ENCODE peak calls at places on chromosomes 5 and 9, in eight cellular contexts. One of them, this sample, is unnamed.

GRCh38 chr5:38845555-38846378 is at the start of gene OSMR:
- DNase-seq in BJ: peak; percentile 93
- DNase-seq in PC-3: peak; percentile 98
- DNase-seq in cardiac fibroblast: peak; percentile 99
- DNase-seq in suprapubic skin: peak; percentile 97
- DNase-seq in epithelial cell of esophagus: peak; percentile 99
- DNase-seq in left lung: peak; percentile 93
- DNase-seq in choroid plexus epithelial cell: peak; percentile 99
- DNase-seq in this sample: peak; percentile 95

GRCh38 chr5:87949665-87950640 is 318.7 kb downstream of the TMEM161B start:
- DNase-seq in PC-3: no peak
- DNase-seq in suprapubic skin: no peak
- DNase-seq in choroid plexus epithelial cell: no peak
- DNase-seq in left lung: no peak
- DNase-seq in BJ: no peak
- DNase-seq in cardiac fibroblast: no peak
- DNase-seq in epithelial cell of esophagus: no peak
- DNase-seq in this sample: no peak

GRCh38 chr9:132854832-132855231 is 23.3 kb downstream of the AK8 start:
- DNase-seq in PC-3: no peak
- DNase-seq in BJ: no peak
- DNase-seq in suprapubic skin: no peak
- DNase-seq in choroid plexus epithelial cell: no peak
- DNase-seq in left lung: no peak
- DNase-seq in cardiac fibroblast: no peak
- DNase-seq in epithelial cell of esophagus: peak; percentile 32
- DNase-seq in this sample: no peak

GRCh38 chr5:134460551-134460950 is 48.9 kb upstream of the CDKN2AIPNL start:
- DNase-seq in BJ: no peak
- DNase-seq in choroid plexus epithelial cell: no peak
- DNase-seq in cardiac fibroblast: peak; percentile 52
- DNase-seq in suprapubic skin: no peak
- DNase-seq in PC-3: no peak
- DNase-seq in epithelial cell of esophagus: peak; percentile 40
- DNase-seq in left lung: no peak
- DNase-seq in this sample: no peak

GRCh38 chr5:158718738-158719505 is 380.8 kb downstream of the EBF1 start:
- DNase-seq in suprapubic skin: no peak
- DNase-seq in left lung: no peak
- DNase-seq in epithelial cell of esophagus: no peak
- DNase-seq in PC-3: no peak
- DNase-seq in cardiac fibroblast: peak; percentile 83
- DNase-seq in choroid plexus epithelial cell: peak; percentile 94
- DNase-seq in BJ: no peak
- DNase-seq in this sample: peak; percentile 82

GRCh38 chr5:132422720-132423442 is 53.4 kb downstream of the SLC22A5 start:
- DNase-seq in cardiac fibroblast: peak; percentile 69
- DNase-seq in PC-3: peak; percentile 45
- DNase-seq in choroid plexus epithelial cell: peak; percentile 58
- DNase-seq in epithelial cell of esophagus: peak; percentile 39
- DNase-seq in left lung: peak; percentile 75
- DNase-seq in suprapubic skin: no peak
- DNase-seq in BJ: no peak
- DNase-seq in this sample: no peak

GRCh38 chr9:134220311-134220710 is 55.9 kb upstream of the RNU6ATAC start:
- DNase-seq in choroid plexus epithelial cell: no peak
- DNase-seq in left lung: no peak
- DNase-seq in cardiac fibroblast: no peak
- DNase-seq in suprapubic skin: no peak
- DNase-seq in PC-3: no peak
- DNase-seq in BJ: no peak
- DNase-seq in epithelial cell of esophagus: no peak
- DNase-seq in this sample: no peak

GRCh38 chr5:61252643-61252925 is 79.5 kb upstream of the ZSWIM6 start:
- DNase-seq in BJ: no peak
- DNase-seq in left lung: no peak
- DNase-seq in cardiac fibroblast: no peak
- DNase-seq in suprapubic skin: no peak
- DNase-seq in epithelial cell of esophagus: no peak
- DNase-seq in choroid plexus epithelial cell: no peak
- DNase-seq in PC-3: no peak
- DNase-seq in this sample: no peak

GRCh38 chr5:80174790-80175189 is 81.1 kb downstream of the SERINC5 start:
- DNase-seq in BJ: no peak
- DNase-seq in left lung: no peak
- DNase-seq in PC-3: no peak
- DNase-seq in choroid plexus epithelial cell: no peak
- DNase-seq in epithelial cell of esophagus: no peak
- DNase-seq in suprapubic skin: no peak
- DNase-seq in cardiac fibroblast: no peak
- DNase-seq in this sample: no peak

GRCh38 chr9:3960661-3961144 is 339.2 kb downstream of the GLIS3 start:
- DNase-seq in PC-3: peak; percentile 59
- DNase-seq in choroid plexus epithelial cell: peak; percentile 63
- DNase-seq in left lung: no peak
- DNase-seq in cardiac fibroblast: peak; percentile 70
- DNase-seq in suprapubic skin: no peak
- DNase-seq in BJ: no peak
- DNase-seq in epithelial cell of esophagus: peak; percentile 62
- DNase-seq in this sample: no peak

GRCh38 chr9:120579139-120579749 is 723 bp downstream of the CDK5RAP2 start:
- DNase-seq in left lung: peak; percentile 46
- DNase-seq in choroid plexus epithelial cell: peak; percentile 13
- DNase-seq in suprapubic skin: no peak
- DNase-seq in cardiac fibroblast: peak; percentile 14
- DNase-seq in epithelial cell of esophagus: peak; percentile 28
- DNase-seq in PC-3: peak; percentile 6
- DNase-seq in BJ: no peak
- DNase-seq in this sample: no peak

GRCh38 chr9:133147412-133148271 is 16.1 kb downstream of the GBGT1 start:
- DNase-seq in cardiac fibroblast: peak; percentile 59
- DNase-seq in PC-3: peak; percentile 74
- DNase-seq in suprapubic skin: no peak
- DNase-seq in epithelial cell of esophagus: peak; percentile 78
- DNase-seq in BJ: no peak
- DNase-seq in left lung: peak; percentile 78
- DNase-seq in choroid plexus epithelial cell: peak; percentile 57
- DNase-seq in this sample: no peak

GRCh38 chr9:127463382-127463781 is 12.1 kb downstream of the LRSAM1 start:
- DNase-seq in BJ: no peak
- DNase-seq in PC-3: no peak
- DNase-seq in choroid plexus epithelial cell: no peak
- DNase-seq in suprapubic skin: no peak
- DNase-seq in epithelial cell of esophagus: no peak
- DNase-seq in left lung: no peak
- DNase-seq in cardiac fibroblast: no peak
- DNase-seq in this sample: no peak

GRCh38 chr5:93717162-93717561 is 24.2 kb downstream of the POU5F2 start:
- DNase-seq in left lung: no peak
- DNase-seq in choroid plexus epithelial cell: peak; percentile 81
- DNase-seq in suprapubic skin: no peak
- DNase-seq in PC-3: no peak
- DNase-seq in cardiac fibroblast: peak; percentile 68
- DNase-seq in BJ: no peak
- DNase-seq in epithelial cell of esophagus: peak; percentile 28
- DNase-seq in this sample: no peak

GRCh38 chr5:33997331-33997983 is 10.4 kb downstream of the AMACR start:
- DNase-seq in choroid plexus epithelial cell: peak; percentile 91
- DNase-seq in cardiac fibroblast: peak; percentile 89
- DNase-seq in epithelial cell of esophagus: peak; percentile 68
- DNase-seq in suprapubic skin: peak; percentile 83
- DNase-seq in BJ: peak; percentile 73
- DNase-seq in left lung: peak; percentile 36
- DNase-seq in PC-3: peak; percentile 88
- DNase-seq in this sample: peak; percentile 59

GRCh38 chr9:14400658-14400995 is 86.7 kb upstream of the NFIB start:
- DNase-seq in suprapubic skin: peak; percentile 79
- DNase-seq in PC-3: peak; percentile 78
- DNase-seq in left lung: no peak
- DNase-seq in choroid plexus epithelial cell: peak; percentile 93
- DNase-seq in cardiac fibroblast: peak; percentile 98
- DNase-seq in BJ: no peak
- DNase-seq in epithelial cell of esophagus: peak; percentile 76
- DNase-seq in this sample: no peak

GRCh38 chr5:58335518-58335917 is 124.4 kb downstream of the PLK2 start:
- DNase-seq in BJ: no peak
- DNase-seq in suprapubic skin: no peak
- DNase-seq in left lung: no peak
- DNase-seq in epithelial cell of esophagus: peak; percentile 44
- DNase-seq in PC-3: peak; percentile 46
- DNase-seq in cardiac fibroblast: peak; percentile 17
- DNase-seq in choroid plexus epithelial cell: peak; percentile 13
- DNase-seq in this sample: no peak

GRCh38 chr5:51960617-51961115 is 577.4 kb downstream of the ISL1 start:
- DNase-seq in epithelial cell of esophagus: peak; percentile 49
- DNase-seq in PC-3: peak; percentile 60
- DNase-seq in left lung: no peak
- DNase-seq in choroid plexus epithelial cell: peak; percentile 1
- DNase-seq in BJ: peak; percentile 3
- DNase-seq in suprapubic skin: no peak
- DNase-seq in cardiac fibroblast: peak; percentile 0
- DNase-seq in this sample: no peak
- TF ChIP-seq CTCF in epithelial cell of esophagus: peak; percentile 64
- TF ChIP-seq CTCF in PC-3: peak; percentile 78
- TF ChIP-seq CTCF in left lung: no peak
- TF ChIP-seq CTCF in choroid plexus epithelial cell: no peak
- TF ChIP-seq CTCF in BJ: peak; percentile 61
- TF ChIP-seq CTCF in suprapubic skin: no peak
- TF ChIP-seq CTCF in cardiac fibroblast: no peak
- TF ChIP-seq CTCF in this sample: no peak

DNA sequence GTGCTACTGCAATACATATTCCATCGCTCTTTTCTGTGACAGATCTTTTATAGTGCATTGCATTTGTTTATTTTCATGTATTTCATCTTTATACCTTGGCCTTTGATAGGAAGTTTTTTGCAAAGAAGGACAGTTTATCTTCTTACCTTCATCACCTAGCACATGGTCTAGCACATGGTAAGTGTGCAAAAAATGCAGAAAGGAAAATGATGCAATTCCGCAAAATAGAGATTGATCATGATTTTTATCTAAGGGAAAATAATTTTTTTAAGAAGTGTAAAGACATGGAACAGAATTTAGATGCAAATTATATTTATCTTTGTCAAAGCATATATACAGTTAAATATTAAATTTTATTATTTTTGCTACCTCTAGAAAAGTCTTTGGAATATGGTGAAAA is 19.2 kb upstream of the NIM1K start:
- DNase-seq in choroid plexus epithelial cell: no peak
- DNase-seq in left lung: no peak
- DNase-seq in epithelial cell of esophagus: no peak
- DNase-seq in BJ: no peak
- DNase-seq in cardiac fibroblast: no peak
- DNase-seq in suprapubic skin: no peak
- DNase-seq in PC-3: no peak
- DNase-seq in this sample: no peak
- H3K4me3 ChIP-seq in choroid plexus epithelial cell: no peak overlapping the region
- H3K4me3 ChIP-seq in left lung: no peak overlapping the region
- H3K4me3 ChIP-seq in epithelial cell of esophagus: no peak overlapping the region
- H3K4me3 ChIP-seq in BJ: no peak overlapping the region
- H3K4me3 ChIP-seq in cardiac fibroblast: no peak overlapping the region
- H3K4me3 ChIP-seq in suprapubic skin: no peak overlapping the region
- H3K4me3 ChIP-seq in PC-3: no peak overlapping the region
- H3K4me3 ChIP-seq in this sample: no peak overlapping the region

DNA sequence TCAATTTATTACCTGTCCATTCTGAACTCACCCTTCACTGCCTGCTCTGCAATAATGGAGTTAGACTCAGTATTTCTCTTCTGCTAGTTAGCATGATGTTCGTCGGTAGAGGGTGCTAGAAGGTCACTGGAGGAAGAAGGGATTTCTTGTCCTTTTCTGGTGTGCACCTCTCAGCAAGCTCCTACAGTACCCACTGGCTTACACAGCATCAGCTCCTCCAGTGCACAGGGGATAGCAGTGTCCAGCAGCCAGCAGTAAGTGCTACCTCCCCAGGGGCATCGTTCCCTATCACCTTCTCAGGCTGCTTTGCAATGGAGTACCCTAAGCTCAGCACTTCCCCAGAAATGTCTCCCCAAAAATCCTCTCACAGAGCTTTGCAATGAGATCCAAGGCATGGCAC is 45.9 kb upstream of the APC start:
- DNase-seq in choroid plexus epithelial cell: peak; percentile 55
- DNase-seq in PC-3: peak; percentile 40
- DNase-seq in epithelial cell of esophagus: peak; percentile 31
- DNase-seq in left lung: no peak
- DNase-seq in BJ: no peak
- DNase-seq in cardiac fibroblast: peak; percentile 70
- DNase-seq in suprapubic skin: no peak
- DNase-seq in this sample: no peak
- TF ChIP-seq CTCF in choroid plexus epithelial cell: peak; percentile 49
- TF ChIP-seq CTCF in PC-3: peak; percentile 44
- TF ChIP-seq CTCF in epithelial cell of esophagus: peak; percentile 39
- TF ChIP-seq CTCF in left lung: no peak
- TF ChIP-seq CTCF in BJ: peak; percentile 27
- TF ChIP-seq CTCF in cardiac fibroblast: peak; percentile 60
- TF ChIP-seq CTCF in suprapubic skin: no peak
- TF ChIP-seq CTCF in this sample: no peak

GRCh38 chr5:927172-928015 is 34.7 kb downstream of the TRIP13 start:
- DNase-seq in suprapubic skin: no peak
- DNase-seq in left lung: no peak
- DNase-seq in choroid plexus epithelial cell: no peak
- DNase-seq in epithelial cell of esophagus: no peak
- DNase-seq in BJ: no peak
- DNase-seq in cardiac fibroblast: no peak
- DNase-seq in PC-3: no peak
- DNase-seq in this sample: no peak
- H3K4me3 ChIP-seq in suprapubic skin: peak overlapping the region; percentile 41
- H3K4me3 ChIP-seq in left lung: peak overlapping the region; percentile 27
- H3K4me3 ChIP-seq in choroid plexus epithelial cell: no peak overlapping the region
- H3K4me3 ChIP-seq in epithelial cell of esophagus: no peak overlapping the region
- H3K4me3 ChIP-seq in BJ: no peak overlapping the region
- H3K4me3 ChIP-seq in cardiac fibroblast: no peak overlapping the region
- H3K4me3 ChIP-seq in PC-3: no peak overlapping the region
- H3K4me3 ChIP-seq in this sample: peak overlapping the region; percentile 31

DNA sequence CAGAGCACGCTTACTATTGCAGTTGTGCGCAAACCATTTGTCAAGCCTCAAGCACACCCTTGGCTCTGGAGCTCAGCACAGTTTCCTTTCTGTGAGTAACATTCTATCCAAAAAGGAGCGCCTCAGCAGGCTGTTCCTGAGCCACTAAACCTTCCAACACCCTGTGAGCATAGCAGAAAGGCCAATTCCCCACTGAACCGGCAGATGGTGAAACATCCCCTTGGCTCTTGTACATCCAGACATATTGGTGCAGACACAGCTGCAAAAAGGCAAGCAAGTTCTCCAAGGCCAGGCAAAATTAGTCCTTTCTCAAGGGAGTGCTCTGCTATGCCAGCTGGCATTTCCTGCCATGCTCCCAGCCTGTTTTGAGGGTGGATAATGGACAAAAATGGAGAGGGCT is 44.1 kb upstream of the CEMIP2 start:
- DNase-seq in epithelial cell of esophagus: no peak
- DNase-seq in PC-3: no peak
- DNase-seq in choroid plexus epithelial cell: peak; percentile 33
- DNase-seq in left lung: no peak
- DNase-seq in cardiac fibroblast: peak; percentile 61
- DNase-seq in BJ: no peak
- DNase-seq in suprapubic skin: no peak
- DNase-seq in this sample: no peak
- TF ChIP-seq CTCF in epithelial cell of esophagus: no peak
- TF ChIP-seq CTCF in PC-3: no peak
- TF ChIP-seq CTCF in choroid plexus epithelial cell: peak; percentile 26
- TF ChIP-seq CTCF in left lung: no peak
- TF ChIP-seq CTCF in cardiac fibroblast: peak; percentile 33
- TF ChIP-seq CTCF in BJ: peak; percentile 15
- TF ChIP-seq CTCF in suprapubic skin: no peak
- TF ChIP-seq CTCF in this sample: peak; percentile 6

GRCh38 chr9:136361757-136362449 is 1.6 kb downstream of the DNLZ start:
- DNase-seq in left lung: no peak
- DNase-seq in PC-3: no peak
- DNase-seq in suprapubic skin: no peak
- DNase-seq in BJ: no peak
- DNase-seq in choroid plexus epithelial cell: no peak
- DNase-seq in cardiac fibroblast: no peak
- DNase-seq in epithelial cell of esophagus: no peak
- DNase-seq in this sample: no peak
- H3K4me3 ChIP-seq in left lung: no peak overlapping the region
- H3K4me3 ChIP-seq in PC-3: no peak overlapping the region
- H3K4me3 ChIP-seq in suprapubic skin: no peak overlapping the region
- H3K4me3 ChIP-seq in BJ: no peak overlapping the region
- H3K4me3 ChIP-seq in choroid plexus epithelial cell: no peak overlapping the region
- H3K4me3 ChIP-seq in cardiac fibroblast: no peak overlapping the region
- H3K4me3 ChIP-seq in epithelial cell of esophagus: no peak overlapping the region
- H3K4me3 ChIP-seq in this sample: no peak overlapping the region

This sample was measured in AG04449.